ENCODE peak calls at places on chromosome 4, in six cellular contexts. H is PC-3, V is MM.1S, S is SK-N-SH, K is GM23248, P is HCT116. A is an unnamed sample. For H3K9me2, the result is how much of the 10 kb centered on the place peaks cover.

GRCh38 chr4:154602404-154603020 is 9.9 kb downstream of the FGG start:
- DNase-seq in V (no peak), P (no peak), K (no peak), S (no peak), H (peak), A (no peak)

GRCh38 chr4:118865091-118865708 is 23.5 kb upstream of the SYNPO2 start:
- DNase-seq in S (peak), P (peak), H (peak), K (peak), V (peak), A (peak)

GRCh38 chr4:155392486-155393184 is 15.9 kb upstream of the MAP9 start:
- DNase-seq in V (no peak), S (no peak), H (peak), P (peak), K (peak), A (no peak)

GRCh38 chr4:10736895-10737294 is 52.3 kb upstream of the CLNK start:
- DNase-seq in P (no peak), K (no peak), S (no peak), H (no peak), V (no peak), A (no peak)

GRCh38 chr4:10015140-10015753 is 6.0 kb downstream of the SLC2A9 start:
- DNase-seq in K (peak), S (peak), P (peak), V (peak), H (peak), A (peak)

GRCh38 chr4:20383283-20383682 is 131.6 kb downstream of the SLIT2 start:
- DNase-seq in H (peak), V (no peak), S (no peak), P (no peak), K (no peak), A (no peak)

GRCh38 chr4:2927016-2927695 is 36.0 kb downstream of the NOP14 start:
- DNase-seq in S (no peak), P (no peak), V (no peak), H (no peak), K (no peak), A (no peak)

GRCh38 chr4:90950385-90950841 is 823.2 kb downstream of the CCSER1 start:
- DNase-seq in P (no peak), S (peak), H (peak), K (no peak), V (no peak), A (no peak)

GRCh38 chr4:123398803-123399637 is 2.4 kb downstream of the SPRY1 start:
- DNase-seq in S (peak), V (peak), H (peak), K (peak), P (peak), A (no peak)

GRCh38 chr4:177190995-177191568 is 118.6 kb upstream of the NEIL3 start:
- DNase-seq in V (no peak), S (no peak), P (no peak), K (peak), H (no peak), A (no peak)

GRCh38 chr4:93748380-93748779 is 80.2 kb upstream of the ATOH1 start:
- DNase-seq in P (no peak), K (no peak), S (no peak), H (no peak), V (peak), A (no peak)

GRCh38 chr4:145081756-145082155 is 16.2 kb downstream of the ANAPC10 start:
- DNase-seq in P (no peak), V (no peak), H (no peak), K (no peak), S (no peak), A (no peak)

GRCh38 chr4:86940176-86940575 is 5.4 kb downstream of the AFF1 start:
- DNase-seq in S (no peak), H (no peak), V (no peak), P (no peak), K (peak), A (no peak)

GRCh38 chr4:4405358-4405962 is 18.6 kb downstream of the NSG1 start:
- DNase-seq in P (no peak), H (no peak), S (no peak), K (no peak), V (no peak), A (no peak)

GRCh38 chr4:147548251-147548650 is 67.4 kb downstream of the EDNRA start:
- DNase-seq in K (no peak), P (no peak), H (no peak), S (no peak), V (no peak), A (no peak)

GRCh38 chr4:123869517-123870282 is 473.1 kb downstream of the SPRY1 start:
- DNase-seq in S (no peak), H (no peak), K (peak), V (no peak), P (no peak), A (no peak)

GRCh38 chr4:152357206-152357605 is 178.7 kb downstream of the FBXW7 start:
- DNase-seq in S (no peak), V (no peak), K (peak), P (no peak), H (no peak), A (no peak)

GRCh38 chr4:82801910-82802521 is 3.4 kb upstream of the SCD5 start:
- DNase-seq in K (peak), H (peak), P (no peak), V (no peak), S (peak), A (peak)

GRCh38 chr4:78099058-78099457 is 41.9 kb downstream of the FRAS1 start:
- DNase-seq in K (no peak), S (no peak), V (no peak), P (no peak), H (no peak), A (no peak)

GRCh38 chr4:161577604-161578301 is 586.0 kb downstream of the FSTL5 start:
- DNase-seq in V (no peak), P (no peak), K (peak), S (no peak), H (peak), A (no peak)

GRCh38 chr4:64407000-64407399 is 2.2 kb downstream of the TECRL start:
- DNase-seq in K (no peak), V (no peak), P (no peak), S (no peak), H (no peak), A (no peak)

GRCh38 chr4:183485411-183486160 is 19.3 kb upstream of the ING2 start:
- DNase-seq in H (peak), P (no peak), K (peak), S (no peak), V (no peak), A (no peak)

GRCh38 chr4:139223682-139224317 is 46.8 kb upstream of the ELF2 start:
- DNase-seq in H (peak), V (no peak), P (no peak), S (no peak), K (peak), A (no peak)

DNA sequence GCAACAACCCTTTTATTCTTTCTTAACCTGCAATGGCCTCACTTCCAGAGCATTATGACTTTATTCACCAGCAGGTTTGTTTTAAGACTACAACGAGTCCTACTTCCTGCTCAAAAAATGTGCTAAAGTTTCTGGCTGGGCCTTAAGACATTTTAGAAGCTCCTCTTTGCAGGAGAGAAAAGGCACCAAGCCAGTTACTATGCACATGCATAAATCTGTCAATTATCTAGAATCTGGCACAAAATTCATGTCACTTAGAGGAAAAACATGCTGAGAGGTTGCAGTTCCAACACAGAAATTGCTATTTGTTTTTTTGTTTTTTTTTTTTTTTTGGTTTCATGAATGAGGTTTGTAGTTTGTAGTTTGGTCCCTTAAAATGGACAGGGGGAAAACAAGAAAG is 223.0 kb upstream of the EPHA5 start:
- DNase-seq in S (no peak), P (no peak), H (peak), V (no peak), K (no peak), A (no peak)
- H3K9me2 ChIP-seq in S (under half), P (under half), H (under half), V (under half), K (under half), A (under half)

DNA sequence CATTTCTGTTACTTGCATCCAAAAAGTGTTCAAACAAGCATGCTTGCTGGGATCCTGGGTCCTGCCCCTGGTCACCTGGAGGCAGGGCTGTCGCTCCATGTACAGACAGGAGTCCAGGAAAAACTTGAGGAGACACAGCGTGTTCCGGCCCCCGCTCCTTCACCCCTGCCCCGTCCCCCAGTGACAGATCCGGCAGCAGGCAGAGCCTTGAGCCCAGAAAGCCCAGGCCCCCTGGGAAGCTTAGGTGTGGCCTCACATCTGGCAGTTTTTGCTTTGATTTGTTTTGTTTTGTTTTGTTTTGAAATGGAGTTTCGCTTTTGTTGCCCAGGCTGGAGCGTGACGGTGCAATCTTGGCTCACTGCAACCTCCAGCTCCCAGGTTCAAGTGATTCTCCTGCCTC is 67.0 kb downstream of the TRMT44 start:
- DNase-seq in V (no peak), S (no peak), K (peak), H (no peak), P (no peak), A (no peak)
- H3K9ac ChIP-seq in V (no peak), S (no peak), K (peak), H (no peak), P (no peak), A (no peak)

GRCh38 chr4:163662761-163663160 is 168.3 kb downstream of the TMA16 start:
- DNase-seq in P (no peak), V (peak), K (no peak), H (no peak), S (no peak), A (no peak)

GRCh38 chr4:163665521-163666334 is 171.2 kb downstream of the TMA16 start:
- DNase-seq in K (no peak), V (peak), P (no peak), S (no peak), H (no peak), A (peak)

GRCh38 chr4:163666335-163666888 is 171.9 kb downstream of the TMA16 start:
- DNase-seq in V (no peak), P (no peak), S (no peak), K (no peak), H (no peak), A (peak)

DNA sequence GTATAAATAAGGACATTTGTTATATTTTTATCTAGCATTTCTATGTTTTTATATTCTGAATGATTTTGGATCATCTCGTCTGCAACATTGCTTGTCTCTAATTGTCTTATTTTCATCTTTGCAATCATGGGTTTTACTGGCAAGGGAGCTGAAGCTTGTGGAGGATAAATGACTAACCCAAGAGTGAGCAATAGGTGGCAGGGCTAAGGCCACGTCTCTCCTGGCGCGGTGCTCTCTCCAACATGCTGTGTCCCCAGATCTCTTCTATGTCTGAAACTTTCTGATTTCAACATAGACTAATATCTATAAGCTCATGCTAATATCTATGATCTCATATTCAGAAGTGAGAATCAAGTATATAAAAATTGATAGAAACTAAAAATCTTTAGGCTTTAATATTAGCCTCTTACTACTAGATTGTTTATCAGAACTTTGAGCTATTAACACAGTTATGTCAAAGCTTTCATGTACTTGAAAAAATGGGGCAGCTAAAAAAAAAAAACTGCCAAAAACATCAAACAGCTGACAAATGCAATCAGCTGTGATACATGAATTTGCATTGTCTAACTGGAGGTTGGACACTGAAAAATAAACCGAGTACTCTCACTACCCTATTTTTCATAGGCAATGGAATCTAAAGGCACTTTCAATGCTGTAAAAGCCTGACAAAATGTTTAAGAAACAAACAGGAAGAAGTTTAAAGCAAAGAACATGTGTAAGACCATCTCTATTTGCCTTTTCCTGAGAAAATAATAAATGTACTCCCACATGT is 169.2 kb downstream of the TMA16 start:
- DNase-seq in P (no peak), V (peak), K (no peak), S (no peak), H (no peak), A (peak)
- H3K4me2 ChIP-seq in P (no peak), V (no peak), K (no peak), S (no peak), H (no peak), A (peak)

DNA sequence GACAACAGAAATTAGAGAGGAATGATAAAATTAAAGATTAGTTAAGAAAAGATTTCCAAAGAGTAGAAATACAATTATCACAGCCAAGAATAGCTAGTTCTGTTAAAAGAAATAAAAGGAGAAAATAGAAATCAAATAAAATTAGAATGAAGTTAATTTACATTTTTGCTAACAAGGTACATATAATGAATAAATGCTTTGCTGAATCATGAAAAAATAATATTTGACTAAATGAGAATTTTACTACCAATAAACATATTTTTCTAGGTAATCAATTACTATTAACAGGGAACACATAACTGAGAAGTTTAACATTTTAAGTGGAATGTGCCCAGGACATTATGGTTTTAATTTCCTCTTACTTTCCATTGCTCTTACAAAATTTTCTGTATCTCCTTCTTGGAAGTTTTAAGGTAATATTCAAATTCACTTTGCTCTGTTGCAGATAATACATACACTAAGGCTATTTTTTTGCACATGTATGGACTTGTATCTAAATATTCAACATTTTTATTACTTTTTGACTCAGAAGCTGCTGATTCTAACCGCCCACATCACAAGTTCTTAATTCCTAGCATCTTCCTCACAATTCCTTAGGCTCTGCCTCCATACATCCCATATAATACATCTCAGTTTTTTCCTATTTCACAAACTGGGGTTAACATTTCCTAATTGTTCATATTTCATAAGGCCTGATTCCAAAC is 870.7 kb upstream of the INTU start:
- DNase-seq in S (no peak), H (no peak), V (no peak), K (peak), P (no peak), A (no peak)
- H3K9me2 ChIP-seq in S (under half), H (under half), V (under half), K (under half), P (under half), A (under half)

DNA sequence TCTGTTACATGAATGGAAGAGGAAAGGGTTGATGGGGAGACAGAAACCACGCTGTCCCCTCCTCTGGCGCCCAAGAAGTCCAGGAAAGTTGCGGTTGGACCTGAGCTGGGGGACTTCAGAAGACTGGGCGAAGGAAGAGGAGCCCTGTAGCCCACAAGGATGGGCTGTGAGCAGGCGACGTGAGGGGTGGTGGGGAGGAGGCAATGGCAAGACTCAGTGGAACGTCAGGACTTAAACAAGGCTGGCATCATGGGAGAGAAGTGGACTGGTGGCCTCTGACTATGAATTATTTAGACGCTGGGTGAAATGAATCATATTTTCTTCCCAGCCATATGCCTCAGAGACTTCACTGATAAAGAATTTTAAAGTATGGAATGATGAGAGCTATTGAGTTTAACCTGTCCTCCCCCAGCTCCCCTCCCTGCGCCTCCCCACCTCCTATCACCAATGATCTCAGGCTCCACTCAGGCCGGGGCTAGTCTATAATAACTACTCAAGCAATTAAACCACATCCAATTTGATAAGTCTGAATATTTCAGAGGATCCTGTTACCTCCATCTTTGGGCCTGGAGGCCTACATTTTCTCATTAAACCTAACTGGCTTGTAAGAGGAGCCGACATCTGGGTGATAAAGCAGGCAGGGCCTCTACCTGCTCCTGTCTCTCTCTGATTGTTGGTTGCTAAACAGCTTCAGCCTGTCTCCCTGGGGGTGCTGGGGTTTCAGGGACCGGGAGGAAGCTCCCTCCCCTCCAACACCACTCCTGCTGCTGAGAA is 63.6 kb downstream of the SMIM20 start:
- DNase-seq in P (no peak), H (no peak), S (peak), V (no peak), K (no peak), A (no peak)
- H3K9ac ChIP-seq in P (no peak), H (no peak), S (no peak), V (no peak), K (no peak), A (no peak)

DNA sequence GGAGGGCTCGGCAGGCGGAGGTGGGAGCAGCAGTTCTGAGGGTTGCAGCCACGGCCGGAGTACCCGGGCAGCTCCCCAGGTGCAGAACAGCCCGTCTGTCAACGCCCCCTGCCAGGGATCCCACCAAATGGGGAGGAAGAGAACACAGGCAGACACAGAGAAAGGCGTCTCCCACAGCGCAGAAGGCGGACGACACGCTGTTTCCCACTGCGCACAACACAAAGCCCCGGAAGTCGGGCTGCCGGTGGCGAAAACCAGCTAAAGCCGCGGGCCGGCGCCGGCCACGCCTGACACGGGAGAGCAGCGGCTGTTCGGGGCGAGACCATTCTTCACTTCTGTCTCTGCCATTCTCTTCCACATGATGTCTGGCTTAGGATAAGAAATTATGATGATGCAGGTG is 31.6 kb downstream of the CTBP1 start:
- DNase-seq in H (no peak), P (no peak), V (no peak), S (no peak), K (no peak), A (no peak)
- H3K4me2 ChIP-seq in H (no peak), P (no peak), V (peak), S (no peak), K (no peak), A (peak)

GRCh38 chr4:126238010-126238409 is 923.3 kb downstream of the FAT4 start:
- DNase-seq in P (no peak), S (no peak), V (no peak), K (no peak), H (no peak), A (no peak)

GRCh38 chr4:126230244-126230643 is 915.5 kb downstream of the FAT4 start:
- DNase-seq in H (no peak), S (no peak), P (no peak), V (no peak), K (no peak), A (no peak)

DNA sequence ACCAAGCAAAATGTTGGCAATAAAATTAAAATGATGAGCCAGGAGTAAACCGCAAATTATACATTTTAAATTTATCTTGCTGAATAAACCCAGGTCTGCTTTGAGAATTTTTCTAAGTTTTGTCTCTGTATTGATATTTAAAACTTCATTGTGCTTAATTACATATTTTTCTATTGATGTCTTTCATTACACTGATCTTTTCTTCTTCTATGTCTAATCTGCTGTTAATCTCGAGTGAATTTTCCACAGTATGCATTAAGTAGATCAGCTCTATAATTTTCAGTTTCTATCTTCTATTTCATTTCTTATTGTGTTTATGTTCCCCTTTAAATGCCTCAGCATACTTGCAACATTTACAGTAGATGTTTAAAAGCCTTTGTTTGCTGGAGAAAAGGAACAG is 918.7 kb downstream of the FAT4 start:
- DNase-seq in V (no peak), K (no peak), S (no peak), H (no peak), P (no peak), A (no peak)
- H3K9me2 ChIP-seq in V (under half), K (under half), S (under half), H (under half), P (under half), A (under half)

GRCh38 chr4:7105261-7105660 is 37.4 kb upstream of the GRPEL1 start:
- DNase-seq in H (no peak), P (no peak), K (peak), V (no peak), S (no peak), A (no peak)

GRCh38 chr4:7103031-7103598 is 35.3 kb upstream of the GRPEL1 start:
- DNase-seq in H (peak), K (peak), S (peak), P (peak), V (peak), A (peak)

GRCh38 chr4:7104366-7105031 is 36.6 kb upstream of the GRPEL1 start:
- DNase-seq in V (no peak), S (peak), P (no peak), H (no peak), K (no peak), A (no peak)

GRCh38 chr4:7103599-7104365 is 35.9 kb upstream of the GRPEL1 start:
- DNase-seq in S (peak), H (no peak), P (no peak), V (no peak), K (no peak), A (no peak)

GRCh38 chr4:7101692-7102515 is 34.0 kb upstream of the GRPEL1 start:
- DNase-seq in P (peak), K (peak), H (peak), V (peak), S (peak), A (peak)
- H3K9ac ChIP-seq in P (peak), K (no peak), H (peak), V (no peak), S (no peak), A (peak)

A was measured in Karpas-422.